ENCODE peak calls at places on chromosomes 4 and X, in eight cellular contexts. A is neural progenitor cell, P is HCT116, K is OCI-LY7, L is GM23338, D is hepatocyte, O is PC-3, I is SK-N-SH. U is an unnamed sample.

GRCh38 chr4:80713409-80713808 is 317.1 kb upstream of the BMP3 start:
- DNase-seq in A (no peak), P (no peak), K (no peak), L (no peak), D (no peak), O (no peak), I (no peak), U (no peak)

GRCh38 chr4:165464813-165465381 is 86.1 kb downstream of the CPE start:
- DNase-seq in A (peak), P (no peak), K (peak), L (peak), D (peak), O (peak), I (peak), U (peak)

GRCh38 chr4:7013171-7013570 is 30.0 kb upstream of the TADA2B start:
- DNase-seq in A (no peak), P (no peak), K (no peak), L (no peak), D (no peak), O (no peak), I (peak), U (no peak)

GRCh38 chr4:97851115-97851514 is 292.2 kb downstream of the STPG2 start:
- DNase-seq in A (no peak), P (no peak), K (no peak), L (no peak), D (no peak), O (no peak), I (no peak), U (no peak)

GRCh38 chrX:151359341-151359740 is 37.7 kb upstream of the VMA21 start:
- DNase-seq in A (peak), P (no peak), K (no peak), L (peak), D (no peak), O (no peak), I (no peak), U (no peak)

GRCh38 chr4:47913328-47913727 is 1.1 kb downstream of the NFXL1 start:
- DNase-seq in A (peak), P (no peak), K (peak), L (peak), D (peak), O (peak), I (peak), U (no peak)

GRCh38 chr4:127479031-127479622 is 153.6 kb upstream of the INTU start:
- DNase-seq in A (peak), P (peak), K (peak), L (peak), D (peak), O (peak), I (peak), U (peak)

GRCh38 chr4:38128478-38129451 is 168.6 kb downstream of the PTTG2 start:
- DNase-seq in A (peak), P (peak), K (no peak), L (peak), D (no peak), O (peak), I (no peak), U (peak)

GRCh38 chrX:134501942-134502341 is 42.0 kb downstream of the HPRT1 start:
- DNase-seq in A (no peak), P (no peak), K (no peak), L (no peak), D (no peak), O (no peak), I (no peak), U (no peak)

GRCh38 chr4:73257995-73258667 is 467 bp downstream of the ANKRD17 start:
- DNase-seq in A (no peak), P (no peak), K (peak), L (peak), D (peak), O (peak), I (peak), U (peak)

GRCh38 chrX:100410083-100410590 is at the start of gene PCDH19:
- DNase-seq in A (peak), P (no peak), K (no peak), L (peak), D (peak), O (peak), I (peak), U (peak)

GRCh38 chr4:71453516-71453915 is 114.7 kb downstream of the SLC4A4 start:
- DNase-seq in A (no peak), P (no peak), K (no peak), L (no peak), D (no peak), O (no peak), I (no peak), U (no peak)

GRCh38 chrX:52213276-52213675 is 28.6 kb downstream of the MAGED4 start:
- DNase-seq in A (no peak), P (no peak), K (no peak), L (no peak), D (no peak), O (no peak), I (no peak), U (no peak)

GRCh38 chr4:10336471-10336870 is 120.8 kb downstream of the ZNF518B start:
- DNase-seq in A (no peak), P (no peak), K (no peak), L (no peak), D (no peak), O (no peak), I (no peak), U (no peak)

GRCh38 chrX:13369541-13370140 is 49.8 kb upstream of the ATXN3L start:
- DNase-seq in A (peak), P (no peak), K (no peak), L (no peak), D (no peak), O (no peak), I (no peak), U (no peak)

GRCh38 chrX:3262906-3263305 is 83.5 kb downstream of the MXRA5 start:
- DNase-seq in A (no peak), P (peak), K (no peak), L (no peak), D (peak), O (peak), I (no peak), U (no peak)

GRCh38 chr4:84647307-84647884 is 64.5 kb downstream of the CDS1 start:
- DNase-seq in A (peak), P (no peak), K (no peak), L (peak), D (no peak), O (no peak), I (no peak), U (peak)

GRCh38 chr4:123941306-123941705 is 544.7 kb downstream of the SPRY1 start:
- DNase-seq in A (no peak), P (no peak), K (no peak), L (no peak), D (no peak), O (no peak), I (no peak), U (no peak)

GRCh38 chr4:98682719-98683118 is 24.3 kb upstream of the TSPAN5 start:
- DNase-seq in A (no peak), P (no peak), K (no peak), L (no peak), D (no peak), O (peak), I (peak), U (no peak)

GRCh38 chr4:159024266-159024665 is 78.6 kb upstream of the RAPGEF2 start:
- DNase-seq in A (no peak), P (no peak), K (no peak), L (peak), D (no peak), O (no peak), I (no peak), U (no peak)

GRCh38 chrX:70052895-70053615 is 3.3 kb upstream of the AWAT2 start:
- DNase-seq in A (no peak), P (no peak), K (no peak), L (no peak), D (no peak), O (no peak), I (no peak), U (no peak)

GRCh38 chr4:23028875-23029274 is 336.1 kb downstream of the GBA3 start:
- DNase-seq in A (no peak), P (no peak), K (no peak), L (no peak), D (no peak), O (no peak), I (no peak), U (no peak)

GRCh38 chrX:138008280-138008679 is 442.4 kb downstream of the ZIC3 start:
- DNase-seq in A (no peak), P (no peak), K (no peak), L (no peak), D (no peak), O (no peak), I (no peak), U (no peak)

GRCh38 chr4:47372561-47372960 is 90.9 kb downstream of the COMMD8 start:
- DNase-seq in A (no peak), P (no peak), K (no peak), L (no peak), D (no peak), O (no peak), I (peak), U (no peak)

GRCh38 chr4:42234817-42235216 is 82.4 kb upstream of the BEND4 start:
- DNase-seq in A (no peak), P (no peak), K (no peak), L (peak), D (no peak), O (no peak), I (no peak), U (no peak)

GRCh38 chr4:42237010-42237409 is 84.6 kb upstream of the BEND4 start:
- DNase-seq in A (no peak), P (no peak), K (no peak), L (no peak), D (no peak), O (no peak), I (no peak), U (no peak)

GRCh38 chr4:42237451-42237850 is 85.0 kb upstream of the BEND4 start:
- DNase-seq in A (no peak), P (no peak), K (no peak), L (no peak), D (no peak), O (no peak), I (no peak), U (no peak)
- H2AFZ ChIP-seq in A (no peak), P (no peak), K (no peak), L (no peak), D (no peak), O (no peak), I (no peak), U (no peak)

GRCh38 chrX:125203379-125203736 is 116.3 kb upstream of the TEX13C start:
- DNase-seq in A (peak), P (no peak), K (no peak), L (peak), D (no peak), O (no peak), I (peak), U (no peak)
- TF ChIP-seq EZH2phosphoT487 in A (no peak), P (no peak), K (no peak), L (no peak), D (no peak), O (peak), I (no peak), U (no peak)

DNA sequence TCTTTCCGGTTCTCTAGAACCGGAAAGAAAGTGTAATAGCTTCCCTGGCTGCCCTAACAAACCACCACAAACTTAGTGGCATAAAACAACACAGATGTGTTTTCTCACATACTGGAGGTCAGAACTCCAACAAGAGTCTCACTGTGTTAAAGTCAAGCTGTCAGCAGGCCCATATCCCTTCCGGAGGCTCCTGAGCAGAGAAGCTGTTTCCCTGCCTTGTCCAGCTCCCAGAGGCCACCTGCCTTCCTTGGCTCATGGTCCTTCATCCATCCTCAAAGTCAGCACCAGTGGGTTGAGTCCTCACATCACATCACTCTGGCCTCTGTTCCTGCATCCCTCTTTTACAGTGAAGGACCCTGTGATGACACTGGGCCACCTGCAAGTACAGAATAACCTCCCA is 49.8 kb upstream of the HMX1 start:
- DNase-seq in A (no peak), P (no peak), K (no peak), L (no peak), D (no peak), O (no peak), I (no peak), U (no peak)
- TF ChIP-seq CTCF in A (no peak), P (no peak), K (no peak), L (no peak), D (no peak), O (no peak), I (no peak), U (no peak)

GRCh38 chr4:125359960-125360628 is 45.3 kb downstream of the FAT4 start:
- DNase-seq in A (peak), P (no peak), K (no peak), L (no peak), D (no peak), O (no peak), I (no peak), U (no peak)

GRCh38 chr4:125357675-125358074 is 42.9 kb downstream of the FAT4 start:
- DNase-seq in A (peak), P (no peak), K (no peak), L (peak), D (no peak), O (no peak), I (no peak), U (no peak)

GRCh38 chr4:125358453-125358852 is 43.7 kb downstream of the FAT4 start:
- DNase-seq in A (peak), P (no peak), K (no peak), L (peak), D (no peak), O (no peak), I (no peak), U (no peak)

GRCh38 chr4:125360727-125361126 is 46.0 kb downstream of the FAT4 start:
- DNase-seq in A (no peak), P (no peak), K (no peak), L (no peak), D (no peak), O (no peak), I (no peak), U (no peak)

GRCh38 chr4:125359363-125359762 is 44.6 kb downstream of the FAT4 start:
- DNase-seq in A (no peak), P (no peak), K (no peak), L (no peak), D (no peak), O (no peak), I (no peak), U (no peak)
- H2AFZ ChIP-seq in A (peak), P (no peak), K (no peak), L (no peak), D (no peak), O (no peak), I (no peak), U (no peak)

GRCh38 chr4:1231637-1232360 is 17.1 kb downstream of the CTBP1 start:
- DNase-seq in A (no peak), P (no peak), K (no peak), L (no peak), D (no peak), O (no peak), I (no peak), U (no peak)
- TF ChIP-seq EZH2phosphoT487 in A (no peak), P (no peak), K (no peak), L (no peak), D (no peak), O (no peak), I (no peak), U (no peak)

GRCh38 chr4:120873554-120873953 is 49.0 kb downstream of the PRDM5 start:
- DNase-seq in A (no peak), P (no peak), K (no peak), L (no peak), D (no peak), O (no peak), I (no peak), U (no peak)
- TF ChIP-seq CTCF in A (peak), P (no peak), K (peak), L (no peak), D (peak), O (peak), I (peak), U (peak)

GRCh38 chr4:89492476-89493110 is 185.0 kb upstream of the GPRIN3 start:
- DNase-seq in A (no peak), P (no peak), K (no peak), L (no peak), D (no peak), O (peak), I (no peak), U (no peak)
- H2AFZ ChIP-seq in A (no peak), P (no peak), K (no peak), L (no peak), D (no peak), O (no peak), I (peak), U (no peak)

DNA sequence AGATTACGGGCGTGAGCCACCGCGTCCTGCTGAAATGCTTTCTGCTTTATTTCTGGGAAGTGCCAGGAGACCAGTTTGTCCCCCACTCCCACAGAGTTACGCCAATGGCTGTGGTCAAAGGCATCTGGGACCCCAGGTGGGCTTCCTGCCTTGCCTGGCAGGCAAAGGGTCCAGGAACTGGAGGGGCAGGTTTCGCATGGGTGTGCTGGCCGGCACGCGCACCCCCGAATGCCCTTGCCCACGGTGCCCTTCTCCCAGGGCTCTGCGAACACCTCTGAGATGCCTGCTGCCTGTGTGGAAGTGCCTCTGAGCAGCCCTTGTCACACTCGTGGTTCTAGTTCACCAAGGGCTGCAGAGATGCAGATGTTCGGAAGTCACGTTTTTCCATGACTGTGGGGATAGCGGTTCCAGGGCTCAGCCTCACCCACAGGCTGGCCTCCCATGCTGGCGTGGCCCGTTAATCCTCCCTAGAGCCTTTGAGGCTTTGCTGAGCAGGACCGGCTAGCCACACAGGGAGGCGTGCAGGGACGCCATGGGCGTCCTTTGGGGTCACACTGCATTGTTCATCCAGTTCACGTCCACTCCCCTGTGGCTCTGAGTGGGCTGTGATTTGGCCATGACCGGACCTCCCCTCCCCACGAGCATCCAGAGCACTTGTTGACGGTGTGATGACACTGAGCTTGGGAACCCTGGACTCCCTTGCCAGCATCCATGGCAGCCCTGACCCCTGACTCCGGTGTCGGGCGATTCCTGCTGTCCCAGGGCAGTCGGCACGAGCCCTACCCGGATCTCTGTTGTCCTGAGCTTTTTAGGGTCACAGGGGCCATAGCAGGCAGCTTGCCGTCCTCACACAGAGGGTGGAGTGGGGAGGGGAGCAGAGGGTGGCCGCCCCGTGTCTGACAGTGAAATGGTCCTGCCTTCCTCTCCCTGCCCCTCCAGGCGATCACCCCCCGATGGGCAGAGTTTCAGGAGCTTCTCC is 12.7 kb upstream of the ADD1 start:
- DNase-seq in A (no peak), P (no peak), K (no peak), L (no peak), D (no peak), O (no peak), I (peak), U (no peak)
- TF ChIP-seq EZH2phosphoT487 in A (no peak), P (no peak), K (no peak), L (no peak), D (no peak), O (no peak), I (no peak), U (no peak)